ENCODE peak calls at places on chromosomes 5 and 9, in eight cellular contexts. One of them, this sample, is unnamed.

GRCh38 chr9:86893811-86894490 is 53.4 kb downstream of the GAS1 start:
- DNase-seq in choroid plexus epithelial cell: no peak
- DNase-seq in aorta: no peak
- DNase-seq in NB4: no peak
- DNase-seq in brain microvascular endothelial cell: no peak
- DNase-seq in AG04450: no peak
- DNase-seq in SJSA1: no peak
- DNase-seq in AG10803: peak; percentile 62
- DNase-seq in this sample: no peak

GRCh38 chr9:76932778-76933177 is 26.9 kb upstream of the PRUNE2 start:
- DNase-seq in aorta: no peak
- DNase-seq in SJSA1: no peak
- DNase-seq in AG04450: no peak
- DNase-seq in AG10803: peak; percentile 62
- DNase-seq in NB4: no peak
- DNase-seq in brain microvascular endothelial cell: no peak
- DNase-seq in choroid plexus epithelial cell: peak; percentile 8
- DNase-seq in this sample: no peak

GRCh38 chr5:52725781-52726180 is 61.9 kb upstream of the ITGA1 start:
- DNase-seq in SJSA1: no peak
- DNase-seq in NB4: no peak
- DNase-seq in AG04450: no peak
- DNase-seq in AG10803: peak; percentile 29
- DNase-seq in aorta: no peak
- DNase-seq in brain microvascular endothelial cell: peak; percentile 16
- DNase-seq in choroid plexus epithelial cell: no peak
- DNase-seq in this sample: peak; percentile 17

GRCh38 chr9:12689233-12689632 is 4.0 kb upstream of the TYRP1 start:
- DNase-seq in AG10803: no peak
- DNase-seq in aorta: no peak
- DNase-seq in brain microvascular endothelial cell: no peak
- DNase-seq in SJSA1: no peak
- DNase-seq in NB4: peak; percentile 59
- DNase-seq in AG04450: no peak
- DNase-seq in choroid plexus epithelial cell: no peak
- DNase-seq in this sample: no peak

GRCh38 chr5:133220851-133221674 is 169.2 kb downstream of the HSPA4 start:
- DNase-seq in SJSA1: peak; percentile 86
- DNase-seq in AG10803: no peak
- DNase-seq in aorta: no peak
- DNase-seq in AG04450: no peak
- DNase-seq in NB4: no peak
- DNase-seq in choroid plexus epithelial cell: peak; percentile 75
- DNase-seq in brain microvascular endothelial cell: peak; percentile 68
- DNase-seq in this sample: no peak

GRCh38 chr9:135990468-135991429 is 29.6 kb upstream of the UBAC1 start:
- DNase-seq in AG10803: peak; percentile 47
- DNase-seq in brain microvascular endothelial cell: no peak
- DNase-seq in AG04450: peak; percentile 53
- DNase-seq in aorta: no peak
- DNase-seq in NB4: peak; percentile 54
- DNase-seq in choroid plexus epithelial cell: peak; percentile 79
- DNase-seq in SJSA1: no peak
- DNase-seq in this sample: peak; percentile 42

GRCh38 chr5:135505973-135506372 is 29.8 kb downstream of the NEUROG1 start:
- DNase-seq in AG10803: peak; percentile 18
- DNase-seq in AG04450: no peak
- DNase-seq in NB4: no peak
- DNase-seq in aorta: no peak
- DNase-seq in brain microvascular endothelial cell: no peak
- DNase-seq in SJSA1: peak; percentile 32
- DNase-seq in choroid plexus epithelial cell: no peak
- DNase-seq in this sample: no peak

GRCh38 chr9:133460405-133461175 is 812 bp downstream of the CACFD1 start:
- DNase-seq in NB4: no peak
- DNase-seq in brain microvascular endothelial cell: no peak
- DNase-seq in SJSA1: no peak
- DNase-seq in AG10803: peak; percentile 7
- DNase-seq in aorta: peak; percentile 73
- DNase-seq in AG04450: no peak
- DNase-seq in choroid plexus epithelial cell: peak; percentile 15
- DNase-seq in this sample: no peak

GRCh38 chr9:126857261-126857960 is 3.0 kb upstream of the ZBTB34 start:
- DNase-seq in brain microvascular endothelial cell: no peak
- DNase-seq in choroid plexus epithelial cell: no peak
- DNase-seq in NB4: no peak
- DNase-seq in aorta: no peak
- DNase-seq in AG10803: peak; percentile 40
- DNase-seq in AG04450: no peak
- DNase-seq in SJSA1: no peak
- DNase-seq in this sample: no peak

GRCh38 chr9:127519301-127520166 is 68.2 kb downstream of the LRSAM1 start:
- DNase-seq in SJSA1: peak; percentile 95
- DNase-seq in choroid plexus epithelial cell: peak; percentile 98
- DNase-seq in AG10803: peak; percentile 95
- DNase-seq in AG04450: peak; percentile 91
- DNase-seq in brain microvascular endothelial cell: peak; percentile 98
- DNase-seq in NB4: peak; percentile 97
- DNase-seq in aorta: peak; percentile 86
- DNase-seq in this sample: peak; percentile 50

GRCh38 chr5:103232393-103232999 is 26.1 kb upstream of the MACIR start:
- DNase-seq in brain microvascular endothelial cell: peak; percentile 58
- DNase-seq in SJSA1: no peak
- DNase-seq in NB4: peak; percentile 48
- DNase-seq in AG10803: peak; percentile 47
- DNase-seq in choroid plexus epithelial cell: peak; percentile 79
- DNase-seq in AG04450: no peak
- DNase-seq in aorta: no peak
- DNase-seq in this sample: no peak

GRCh38 chr5:173762930-173763329 is 125.2 kb upstream of the CPEB4 start:
- DNase-seq in aorta: no peak
- DNase-seq in choroid plexus epithelial cell: no peak
- DNase-seq in NB4: peak; percentile 55
- DNase-seq in AG04450: no peak
- DNase-seq in AG10803: no peak
- DNase-seq in brain microvascular endothelial cell: no peak
- DNase-seq in SJSA1: no peak
- DNase-seq in this sample: no peak

GRCh38 chr5:3342271-3343100 is 253.1 kb upstream of the IRX1 start:
- DNase-seq in brain microvascular endothelial cell: no peak
- DNase-seq in choroid plexus epithelial cell: no peak
- DNase-seq in aorta: no peak
- DNase-seq in SJSA1: no peak
- DNase-seq in AG10803: no peak
- DNase-seq in NB4: no peak
- DNase-seq in AG04450: no peak
- DNase-seq in this sample: peak; percentile 34

GRCh38 chr5:112126982-112127381 is 292.1 kb downstream of the EPB41L4A start:
- DNase-seq in AG10803: no peak
- DNase-seq in SJSA1: no peak
- DNase-seq in choroid plexus epithelial cell: no peak
- DNase-seq in aorta: no peak
- DNase-seq in NB4: no peak
- DNase-seq in brain microvascular endothelial cell: no peak
- DNase-seq in AG04450: no peak
- DNase-seq in this sample: no peak

DNA sequence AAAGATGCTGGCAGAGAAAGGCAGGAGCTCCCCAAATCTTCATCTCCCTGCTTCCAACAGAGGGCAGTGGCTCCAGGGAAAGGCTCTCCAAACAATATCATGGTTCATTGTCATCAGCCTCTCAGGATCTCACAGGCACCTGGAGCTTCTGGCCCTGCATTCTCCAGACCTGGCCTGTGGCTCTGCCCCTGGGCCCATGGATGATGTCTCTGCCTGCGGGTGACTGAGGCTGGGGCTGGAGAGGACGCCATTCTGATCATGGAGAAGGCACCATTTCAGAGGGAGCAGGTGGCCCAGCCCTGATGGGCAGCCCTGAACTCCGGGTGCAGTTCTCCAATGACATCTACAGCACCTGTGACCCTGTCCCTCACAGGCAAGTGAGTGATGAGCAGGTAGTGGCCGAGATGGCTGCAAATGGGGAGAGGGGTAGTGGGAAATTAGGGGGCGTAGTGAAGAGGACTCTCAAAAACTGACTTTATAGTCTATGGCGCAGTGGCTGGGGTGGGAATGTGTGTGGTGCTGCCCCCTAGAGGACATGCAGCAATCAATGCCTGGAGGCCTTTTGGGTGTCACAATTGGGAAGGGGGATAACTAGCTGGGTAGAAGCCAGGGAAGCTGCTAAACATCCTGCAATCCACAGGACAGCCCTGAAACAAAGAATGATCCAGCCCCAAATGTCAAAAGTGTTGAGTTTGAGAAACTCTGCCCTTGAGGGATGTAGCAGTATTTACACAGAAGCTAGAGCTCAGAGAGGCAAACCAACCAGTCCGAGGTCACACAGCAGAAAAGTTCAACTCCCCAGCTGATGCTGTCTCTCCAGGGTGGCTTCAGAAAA is 3.2 kb downstream of the SH3PXD2B start:
- DNase-seq in SJSA1: peak; percentile 44
- DNase-seq in AG04450: no peak
- DNase-seq in NB4: peak; percentile 64
- DNase-seq in choroid plexus epithelial cell: peak; percentile 50
- DNase-seq in brain microvascular endothelial cell: no peak
- DNase-seq in AG10803: peak; percentile 61
- DNase-seq in aorta: no peak
- DNase-seq in this sample: peak; percentile 47
- H3K4me3 ChIP-seq in SJSA1: no peak overlapping the region
- H3K4me3 ChIP-seq in AG04450: peak overlapping the region; percentile 21
- H3K4me3 ChIP-seq in NB4: no peak overlapping the region
- H3K4me3 ChIP-seq in choroid plexus epithelial cell: no peak overlapping the region
- H3K4me3 ChIP-seq in brain microvascular endothelial cell: no peak overlapping the region
- H3K4me3 ChIP-seq in AG10803: no peak overlapping the region
- H3K4me3 ChIP-seq in aorta: no peak overlapping the region
- H3K4me3 ChIP-seq in this sample: no peak overlapping the region

DNA sequence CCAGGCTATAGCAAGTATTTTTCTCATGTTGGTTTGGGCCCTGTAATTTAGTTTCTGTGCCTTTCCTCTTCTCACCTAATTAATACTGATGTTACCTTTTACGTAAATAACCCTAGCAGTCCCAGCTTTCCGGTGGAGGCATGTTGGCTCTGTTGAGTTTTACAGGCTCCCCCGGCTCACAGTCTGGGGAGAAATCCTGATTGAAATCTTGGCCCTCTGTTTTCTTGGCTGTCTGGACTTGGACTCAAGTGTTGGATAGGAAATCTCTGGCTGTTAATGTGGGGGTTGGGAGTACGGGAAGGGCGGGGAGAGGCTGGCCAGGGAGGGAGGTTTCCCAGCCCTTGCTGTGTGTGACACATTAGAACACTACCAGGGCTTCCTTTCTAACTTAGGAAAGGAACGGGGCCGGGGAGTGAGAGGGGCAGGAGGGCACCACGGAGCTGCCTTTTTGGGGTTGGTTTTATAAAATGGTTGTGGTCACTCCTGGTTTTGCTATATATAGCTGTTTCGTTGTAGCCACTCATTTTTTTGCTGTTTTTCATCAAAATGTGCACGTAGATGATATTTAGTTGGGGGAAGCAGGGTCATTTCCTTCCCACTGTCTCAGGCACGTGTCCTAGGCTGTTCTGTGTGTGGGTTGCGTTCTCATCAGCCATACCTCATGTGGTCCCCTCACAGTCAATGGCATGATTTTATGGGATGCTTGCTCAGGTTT is 10.9 kb downstream of the TRIO start:
- DNase-seq in AG04450: no peak
- DNase-seq in NB4: no peak
- DNase-seq in brain microvascular endothelial cell: peak; percentile 82
- DNase-seq in choroid plexus epithelial cell: peak; percentile 76
- DNase-seq in AG10803: peak; percentile 79
- DNase-seq in aorta: peak; percentile 85
- DNase-seq in SJSA1: peak; percentile 71
- DNase-seq in this sample: peak; percentile 68
- H3K4me3 ChIP-seq in AG04450: peak overlapping the region; percentile 39
- H3K4me3 ChIP-seq in NB4: no peak overlapping the region
- H3K4me3 ChIP-seq in brain microvascular endothelial cell: peak overlapping the region; percentile 22
- H3K4me3 ChIP-seq in choroid plexus epithelial cell: peak overlapping the region; percentile 14
- H3K4me3 ChIP-seq in AG10803: peak overlapping the region; percentile 39
- H3K4me3 ChIP-seq in aorta: no peak overlapping the region
- H3K4me3 ChIP-seq in SJSA1: no peak overlapping the region
- H3K4me3 ChIP-seq in this sample: peak overlapping the region; percentile 41

DNA sequence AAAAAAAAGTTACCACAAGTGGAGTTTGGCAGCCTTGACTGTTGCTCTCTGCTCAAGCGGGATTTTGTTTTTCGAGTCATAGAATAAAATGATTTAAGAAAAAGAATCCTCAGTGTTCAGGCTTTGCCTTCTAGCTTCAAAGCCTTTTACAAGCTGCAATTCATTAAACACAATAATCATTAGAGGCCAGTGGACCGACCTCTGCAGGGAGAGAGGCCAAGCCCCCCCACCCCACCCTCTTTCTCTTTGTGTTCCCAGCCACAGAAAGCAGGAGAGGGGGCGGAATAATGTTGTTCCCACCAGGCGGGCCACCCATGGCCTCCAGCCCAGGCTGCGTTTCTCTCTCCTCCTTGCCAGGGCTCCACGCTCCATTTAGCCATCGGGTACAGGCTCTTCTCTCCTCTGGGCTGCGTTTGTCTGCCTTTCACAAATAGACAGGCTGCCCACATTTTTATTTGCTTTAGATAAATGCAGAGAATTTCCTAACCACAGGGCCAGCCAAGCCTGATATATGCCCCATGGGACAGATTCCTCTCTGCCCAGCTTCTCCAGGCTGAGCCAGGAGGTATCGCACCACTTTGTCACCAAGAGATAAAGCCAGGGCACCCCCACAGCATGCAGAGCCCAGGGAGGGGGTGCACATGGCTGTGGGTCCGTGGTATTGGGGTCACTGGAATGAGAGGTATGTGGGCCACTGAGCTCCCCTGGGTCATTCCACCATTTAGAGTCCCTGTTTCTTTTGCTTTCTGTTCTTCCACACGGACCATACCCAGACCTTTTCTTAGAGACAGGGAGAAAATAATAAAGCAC is 318.8 kb downstream of the PIK3R1 start:
- DNase-seq in choroid plexus epithelial cell: peak; percentile 30
- DNase-seq in brain microvascular endothelial cell: peak; percentile 39
- DNase-seq in NB4: peak; percentile 59
- DNase-seq in aorta: peak; percentile 65
- DNase-seq in AG04450: no peak
- DNase-seq in AG10803: peak; percentile 58
- DNase-seq in SJSA1: no peak
- DNase-seq in this sample: no peak
- H3K4me3 ChIP-seq in choroid plexus epithelial cell: no peak overlapping the region
- H3K4me3 ChIP-seq in brain microvascular endothelial cell: no peak overlapping the region
- H3K4me3 ChIP-seq in NB4: no peak overlapping the region
- H3K4me3 ChIP-seq in aorta: peak overlapping the region; percentile 23
- H3K4me3 ChIP-seq in AG04450: no peak overlapping the region
- H3K4me3 ChIP-seq in AG10803: peak overlapping the region; percentile 9
- H3K4me3 ChIP-seq in SJSA1: no peak overlapping the region
- H3K4me3 ChIP-seq in this sample: peak overlapping the region; percentile 16

GRCh38 chr5:98775962-98776687 is 2.7 kb downstream of the RGMB start:
- DNase-seq in NB4: no peak
- DNase-seq in AG10803: peak; percentile 89
- DNase-seq in SJSA1: no peak
- DNase-seq in choroid plexus epithelial cell: peak; percentile 73
- DNase-seq in AG04450: no peak
- DNase-seq in brain microvascular endothelial cell: peak; percentile 85
- DNase-seq in aorta: no peak
- DNase-seq in this sample: no peak
- H3K4me3 ChIP-seq in NB4: no peak overlapping the region
- H3K4me3 ChIP-seq in AG10803: peak overlapping the region; percentile 81
- H3K4me3 ChIP-seq in SJSA1: peak overlapping the region; percentile 83
- H3K4me3 ChIP-seq in choroid plexus epithelial cell: peak overlapping the region; percentile 80
- H3K4me3 ChIP-seq in AG04450: peak overlapping the region; percentile 92
- H3K4me3 ChIP-seq in brain microvascular endothelial cell: peak overlapping the region; percentile 82
- H3K4me3 ChIP-seq in aorta: no peak overlapping the region
- H3K4me3 ChIP-seq in this sample: peak overlapping the region; percentile 92

GRCh38 chr5:62260510-62260909 is 45.5 kb upstream of the KIF2A start:
- DNase-seq in choroid plexus epithelial cell: no peak
- DNase-seq in brain microvascular endothelial cell: no peak
- DNase-seq in SJSA1: no peak
- DNase-seq in aorta: no peak
- DNase-seq in AG04450: no peak
- DNase-seq in AG10803: peak; percentile 9
- DNase-seq in NB4: no peak
- DNase-seq in this sample: no peak
- H3K4me3 ChIP-seq in choroid plexus epithelial cell: no peak overlapping the region
- H3K4me3 ChIP-seq in brain microvascular endothelial cell: no peak overlapping the region
- H3K4me3 ChIP-seq in SJSA1: no peak overlapping the region
- H3K4me3 ChIP-seq in aorta: no peak overlapping the region
- H3K4me3 ChIP-seq in AG04450: no peak overlapping the region
- H3K4me3 ChIP-seq in AG10803: no peak overlapping the region
- H3K4me3 ChIP-seq in NB4: no peak overlapping the region
- H3K4me3 ChIP-seq in this sample: no peak overlapping the region

This sample was measured in psoas muscle.